ENCODE peak calls at places on chromosomes 3 and 15, in four cellular contexts. S is right cardiac atrium; O is heart left ventricle; D is stimulated activated CD4-positive, alpha-beta T cell treated with anti-CD3 and anti-CD28 coated beads, Interleukin-12 subunit alpha, Interleukin-12 subunit beta, amount 100 ng/mL, for 24 hours. F is an unnamed sample.

GRCh38 chr15:66831801-66832390 is 129.9 kb downstream of the SMAD6 start:
- DNase-seq in D (no peak), O (no peak), S (no peak), F (no peak)

GRCh38 chr3:156341831-156342416 is 213.0 kb downstream of the SSR3 start:
- DNase-seq in D (no peak), S (no peak), O (no peak), F (no peak)

GRCh38 chr3:69005071-69005816 is 8.2 kb downstream of the EOGT start:
- DNase-seq in D (no peak), S (no peak), O (no peak), F (peak)

GRCh38 chr15:96365781-96366525 is 35.5 kb downstream of the NR2F2 start:
- DNase-seq in O (peak), S (no peak), D (no peak), F (no peak)

GRCh38 chr3:77362936-77363335 is 323.0 kb downstream of the ROBO2 start:
- DNase-seq in O (no peak), S (no peak), D (no peak), F (no peak)

GRCh38 chr15:70438776-70439175 is 324.6 kb downstream of the UACA start:
- DNase-seq in S (peak), O (peak), D (no peak), F (no peak)

GRCh38 chr3:43074901-43075689 is 30.8 kb downstream of the POMGNT2 start:
- DNase-seq in O (no peak), S (no peak), D (no peak), F (no peak)

GRCh38 chr3:64272271-64272670 is 47.0 kb upstream of the PRICKLE2 start:
- DNase-seq in S (no peak), O (no peak), D (no peak), F (no peak)

GRCh38 chr3:87793322-87793877 is 265.4 kb downstream of the CGGBP1 start:
- DNase-seq in D (no peak), O (no peak), S (peak), F (no peak)

GRCh38 chr15:99430881-99431401 is 134.8 kb upstream of the MEF2A start:
- DNase-seq in S (peak), D (no peak), O (peak), F (no peak)

GRCh38 chr3:38143511-38143910 is 5.0 kb downstream of the MYD88 start:
- DNase-seq in D (no peak), S (peak), O (no peak), F (no peak)

GRCh38 chr3:112046599-112046998 is 12.1 kb downstream of the TMPRSS7 start:
- DNase-seq in O (no peak), S (no peak), D (no peak), F (peak)

GRCh38 chr3:107198522-107199271 is 178.5 kb upstream of the CCDC54 start:
- DNase-seq in D (no peak), S (peak), O (peak), F (peak)

GRCh38 chr15:63381301-63382192 is at the start of gene CA12:
- DNase-seq in O (no peak), S (peak), D (no peak), F (peak)

GRCh38 chr3:99878005-99878404 is 60.3 kb downstream of the CMSS1 start:
- DNase-seq in O (no peak), D (no peak), S (no peak), F (peak)

GRCh38 chr3:10729439-10729838 is 86.6 kb upstream of the SLC6A11 start:
- DNase-seq in S (no peak), O (no peak), D (no peak), F (no peak)

F was measured in cardiac fibroblast.